ENCODE peak calls at places on chromosome 11, in six cellular contexts. T is GM12878, U is mammary epithelial cell, O is GM23248, M is HCT116, V is endothelial cell of umbilical vein. Q is an unnamed sample.

GRCh38 chr11:38680166-38680565 is 2082.1 kb upstream of the RAG2 start:
- DNase-seq in T (no peak), V (no peak), M (no peak), U (no peak), O (no peak), Q (no peak)

GRCh38 chr11:56396047-56396446 is 16.4 kb upstream of the OR5AL1 start:
- DNase-seq in M (no peak), V (no peak), U (no peak), O (no peak), T (no peak), Q (peak)

GRCh38 chr11:56103210-56103737 is at the start of gene OR8H2:
- DNase-seq in U (no peak), O (no peak), T (no peak), M (no peak), V (no peak), Q (no peak)

GRCh38 chr11:94838027-94838610 is 70.0 kb downstream of the AMOTL1 start:
- DNase-seq in V (no peak), T (no peak), M (no peak), O (no peak), U (no peak), Q (no peak)

GRCh38 chr11:96023311-96023710 is 99.4 kb upstream of the MTMR2 start:
- DNase-seq in T (no peak), V (no peak), O (no peak), M (no peak), U (no peak), Q (no peak)

GRCh38 chr11:129280027-129280811 is 88.1 kb upstream of the ARHGAP32 start:
- DNase-seq in U (no peak), M (no peak), V (no peak), O (peak), T (no peak), Q (no peak)

GRCh38 chr11:29125621-29126020 is 891.2 kb downstream of the KCNA4 start:
- DNase-seq in M (no peak), V (no peak), T (no peak), U (no peak), O (no peak), Q (no peak)

GRCh38 chr11:2664331-2664730 is 35.5 kb downstream of the KCNQ1OT1 start:
- DNase-seq in T (no peak), O (no peak), U (no peak), V (no peak), M (no peak), Q (no peak)

GRCh38 chr11:63490551-63491239 is at the start of gene PLAAT5:
- DNase-seq in M (no peak), U (no peak), V (no peak), O (peak), T (no peak), Q (peak)

GRCh38 chr11:101582242-101583052 is 1.4 kb downstream of the TRPC6 start:
- DNase-seq in U (peak), O (peak), T (no peak), V (no peak), M (no peak), Q (peak)

GRCh38 chr11:126375726-126376125 is 20.2 kb downstream of the ST3GAL4 start:
- DNase-seq in U (no peak), O (no peak), T (no peak), M (no peak), V (peak), Q (no peak)

GRCh38 chr11:2298795-2299747 is 2.6 kb downstream of the C11orf21 start:
- DNase-seq in T (no peak), U (peak), O (no peak), V (no peak), M (no peak), Q (peak)

GRCh38 chr11:1360835-1361357 is 28.8 kb upstream of the BRSK2 start:
- DNase-seq in T (no peak), M (no peak), U (no peak), V (no peak), O (no peak), Q (no peak)

GRCh38 chr11:8090756-8091155 is 9.7 kb downstream of the TUB start:
- DNase-seq in V (peak), O (peak), T (no peak), M (peak), U (no peak), Q (peak)

GRCh38 chr11:71247551-71248250 is 4.7 kb downstream of the SHANK2 start:
- DNase-seq in O (no peak), T (no peak), M (no peak), V (no peak), U (no peak), Q (peak)

GRCh38 chr11:83409891-83410290 is 123.7 kb upstream of the CCDC90B start:
- DNase-seq in O (no peak), U (no peak), T (no peak), M (no peak), V (no peak), Q (no peak)

GRCh38 chr11:48006301-48006992 is 26.1 kb downstream of the PTPRJ start:
- DNase-seq in T (peak), V (peak), U (peak), O (peak), M (no peak), Q (no peak)

GRCh38 chr11:61728066-61728939 is 24.1 kb upstream of the MYRF start:
- DNase-seq in T (no peak), V (no peak), U (no peak), M (no peak), O (no peak), Q (no peak)

GRCh38 chr11:112177610-112178009 is 2.3 kb downstream of the BCO2 start:
- DNase-seq in V (no peak), M (no peak), T (no peak), U (no peak), O (no peak), Q (no peak)

GRCh38 chr11:28535677-28536076 is 427.5 kb downstream of the METTL15 start:
- DNase-seq in U (peak), V (no peak), T (no peak), O (no peak), M (peak), Q (no peak)

GRCh38 chr11:133163463-133164419 is 368.6 kb downstream of the OPCML start:
- DNase-seq in U (peak), V (no peak), M (no peak), O (peak), T (peak), Q (peak)

GRCh38 chr11:11218287-11218986 is 134.6 kb downstream of the CSNK2A3 start:
- DNase-seq in O (no peak), V (no peak), T (no peak), U (no peak), M (no peak), Q (no peak)

GRCh38 chr11:108873305-108873704 is 208.4 kb downstream of the DDX10 start:
- DNase-seq in V (no peak), O (peak), M (no peak), U (peak), T (no peak), Q (no peak)

GRCh38 chr11:32478277-32478731 is 43.0 kb upstream of the WT1 start:
- DNase-seq in U (no peak), V (no peak), O (no peak), M (no peak), T (no peak), Q (no peak)

GRCh38 chr11:119755351-119756071 is 26.5 kb upstream of the NECTIN1 start:
- DNase-seq in T (no peak), V (no peak), O (no peak), M (no peak), U (no peak), Q (no peak)

GRCh38 chr11:19084661-19085315 is 24.3 kb upstream of the MRGPRX2 start:
- DNase-seq in V (no peak), O (peak), M (no peak), U (no peak), T (no peak), Q (no peak)

GRCh38 chr11:65927904-65928397 is 8.7 kb downstream of the DRAP1 start:
- DNase-seq in U (no peak), M (no peak), V (no peak), T (peak), O (peak), Q (no peak)

GRCh38 chr11:61747389-61748285 is 4.8 kb upstream of the MYRF start:
- DNase-seq in M (peak), O (peak), T (no peak), U (peak), V (peak), Q (peak)

GRCh38 chr11:77203901-77204755 is 76.1 kb downstream of the MYO7A start:
- DNase-seq in M (no peak), V (no peak), O (no peak), T (no peak), U (no peak), Q (no peak)

GRCh38 chr11:77204792-77205466 is 76.9 kb downstream of the MYO7A start:
- DNase-seq in M (no peak), T (no peak), O (no peak), U (no peak), V (no peak), Q (no peak)

GRCh38 chr11:77206264-77207018 is 78.4 kb downstream of the MYO7A start:
- DNase-seq in O (no peak), M (no peak), V (no peak), U (no peak), T (no peak), Q (no peak)

GRCh38 chr11:77207019-77207485 is 79.0 kb downstream of the MYO7A start:
- DNase-seq in T (no peak), O (peak), U (no peak), M (no peak), V (no peak), Q (no peak)

GRCh38 chr11:77205467-77206263 is 77.6 kb downstream of the MYO7A start:
- DNase-seq in V (no peak), T (no peak), O (no peak), U (no peak), M (no peak), Q (no peak)
- TF ChIP-seq EZH2 in V (no peak), T (no peak), O (no peak), U (no peak), M (no peak), Q (no peak)

DNA sequence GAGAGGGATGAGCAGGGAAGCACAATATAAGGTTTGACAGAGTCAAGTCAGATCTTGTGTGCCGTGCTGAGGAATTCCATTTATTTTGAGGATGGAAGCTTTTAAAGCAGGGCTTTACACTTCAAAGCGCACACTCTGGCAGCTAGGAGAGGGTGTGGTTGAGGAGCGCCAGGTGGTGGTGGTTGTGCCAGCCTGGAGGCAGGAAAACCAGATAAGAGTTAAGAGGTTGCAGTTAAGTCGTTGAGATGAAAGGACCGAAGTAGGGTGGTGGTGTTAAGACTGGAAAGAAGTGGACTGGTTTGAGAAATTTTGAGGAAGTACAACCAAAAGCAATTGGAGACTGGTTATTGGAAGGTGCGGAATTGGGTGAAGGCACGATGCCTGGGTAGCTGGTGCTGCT is 231.6 kb upstream of the TBCEL start:
- DNase-seq in M (no peak), U (no peak), V (no peak), O (no peak), T (no peak), Q (no peak)
- TF ChIP-seq EZH2 in M (no peak), U (no peak), V (no peak), O (no peak), T (no peak), Q (no peak)

DNA sequence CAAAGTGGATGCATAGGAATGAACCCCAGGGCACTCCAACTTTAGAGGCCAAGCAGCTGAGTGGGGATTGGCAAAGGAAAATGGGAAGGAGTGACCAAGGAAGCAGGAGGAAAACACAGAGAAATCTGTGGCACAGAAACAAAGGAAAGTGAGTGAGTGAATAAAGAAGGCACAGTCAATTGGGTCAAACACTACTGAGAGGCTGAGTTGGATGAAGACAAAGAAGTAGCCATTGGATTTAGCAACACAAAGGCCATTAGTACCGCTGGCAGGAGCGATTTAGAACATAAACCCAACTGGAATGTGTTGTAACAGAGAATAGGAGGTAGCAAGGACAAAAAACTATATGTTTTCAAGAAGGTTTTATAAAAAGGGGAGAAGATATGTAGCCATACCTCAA is 6.6 kb upstream of the NXPE1 start:
- DNase-seq in V (no peak), U (no peak), O (no peak), T (no peak), M (no peak), Q (peak)
- TF ChIP-seq EZH2 in V (no peak), U (no peak), O (no peak), T (no peak), M (no peak), Q (no peak)

GRCh38 chr11:117795726-117796455 is 1.1 kb downstream of the DSCAML1 start:
- DNase-seq in V (no peak), M (no peak), T (no peak), U (no peak), O (no peak), Q (peak)
- TF ChIP-seq EZH2 in V (peak), M (no peak), T (no peak), U (peak), O (peak), Q (peak)

GRCh38 chr11:69810289-69811118 is 8.7 kb downstream of the FGF3 start:
- DNase-seq in O (no peak), M (no peak), U (no peak), T (no peak), V (no peak), Q (no peak)

GRCh38 chr11:69812256-69812655 is 7.0 kb downstream of the FGF3 start:
- DNase-seq in T (no peak), U (no peak), V (no peak), O (no peak), M (no peak), Q (no peak)

GRCh38 chr11:69807416-69807815 is 11.8 kb downstream of the FGF3 start:
- DNase-seq in O (no peak), T (no peak), V (no peak), U (no peak), M (no peak), Q (no peak)

GRCh38 chr11:69811431-69811830 is 7.8 kb downstream of the FGF3 start:
- DNase-seq in T (no peak), O (no peak), V (no peak), M (no peak), U (no peak), Q (peak)

DNA sequence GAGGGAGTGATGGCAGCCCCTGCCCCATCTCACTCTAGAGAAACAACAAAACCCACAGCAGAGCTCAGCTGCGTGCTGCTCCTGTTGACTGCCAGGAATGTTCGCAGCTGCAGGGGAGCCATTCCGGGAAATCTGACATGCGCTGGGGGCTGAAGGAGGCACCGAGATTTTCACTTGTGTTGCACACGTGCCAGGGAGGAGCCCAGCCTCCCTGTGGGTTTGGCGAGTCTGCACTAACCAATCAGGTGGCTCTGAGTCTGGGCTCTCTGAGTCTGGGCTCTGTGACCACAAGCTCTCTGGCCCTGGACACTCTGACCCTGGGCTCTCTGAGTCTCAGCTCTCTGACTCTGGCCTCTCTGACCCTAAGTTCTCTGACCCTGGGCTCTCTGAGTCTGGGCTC is 10.5 kb downstream of the FGF3 start:
- DNase-seq in U (no peak), O (no peak), T (no peak), M (no peak), V (no peak), Q (peak)
- TF ChIP-seq EZH2 in U (no peak), O (no peak), T (no peak), M (no peak), V (no peak), Q (no peak)

Q was measured in neural progenitor cell.